ENCODE peak calls at places on chromosomes 5 and 9, in six cellular contexts. G, I, S, J, Z and L are unnamed samples.

GRCh38 chr5:163649522-163649921 is 144.1 kb downstream of the MAT2B start:
- DNase-seq in Z (no peak), I (no peak), S (no peak), J (no peak), G (no peak), L (no peak)

GRCh38 chr9:113026200-113026599 is 14.2 kb upstream of the ZNF883 start:
- DNase-seq in J (no peak), Z (no peak), S (no peak), I (no peak), G (no peak), L (no peak)

GRCh38 chr5:13250450-13251291 is 693.8 kb downstream of the DNAH5 start:
- DNase-seq in S (no peak), G (peak; percentile 19), J (no peak), Z (no peak), I (no peak), L (no peak)

GRCh38 chr5:72209515-72210115 is 102.3 kb downstream of the MAP1B start:
- DNase-seq in I (no peak), Z (no peak), S (no peak), J (no peak), G (no peak), L (no peak)

GRCh38 chr9:107488400-107489143 is 997 bp downstream of the KLF4 start:
- DNase-seq in J (no peak), I (peak; percentile 23), S (peak; percentile 69), G (peak; percentile 60), Z (no peak), L (no peak)

GRCh38 chr9:751137-752051 is 90.1 kb upstream of the DMRT1 start:
- DNase-seq in I (no peak), G (no peak), S (no peak), J (no peak), Z (no peak), L (no peak)

GRCh38 chr9:83582026-83582425 is 40.9 kb upstream of the IDNK start:
- DNase-seq in S (no peak), I (no peak), G (no peak), Z (no peak), J (no peak), L (no peak)

GRCh38 chr5:121429761-121430160 is 421.9 kb upstream of the FTMT start:
- DNase-seq in Z (no peak), I (no peak), J (no peak), S (no peak), G (no peak), L (no peak)

GRCh38 chr5:178356459-178356872 is 123.9 kb upstream of the PHYKPL start:
- DNase-seq in J (no peak), S (no peak), Z (no peak), I (no peak), G (no peak), L (no peak)

GRCh38 chr9:111393971-111394370 is 63.9 kb upstream of the OR2K2 start:
- DNase-seq in J (no peak), G (no peak), Z (no peak), I (no peak), S (no peak), L (no peak)

GRCh38 chr9:103674271-103674670 is 419.8 kb upstream of the SMC2 start:
- DNase-seq in I (no peak), Z (no peak), G (no peak), S (no peak), J (no peak), L (no peak)

GRCh38 chr9:88528356-88528755 is 6.6 kb upstream of the NXNL2 start:
- DNase-seq in I (no peak), S (no peak), Z (no peak), J (no peak), G (no peak), L (no peak)

GRCh38 chr5:535781-536698 is 11.8 kb upstream of the SLC9A3 start:
- DNase-seq in S (no peak), Z (no peak), G (no peak), I (no peak), J (no peak), L (peak; percentile 20)